ENCODE peak calls at places on chromosomes 3 and 15, in seven cellular contexts. B is astrocyte, M is adrenal gland, N is pancreas, O is transverse colon, I is IMR-90, J is neuronal stem cell. T is an unnamed sample.
A peak's percentile ranks its signal among the peaks of the same experiment; 100 is the strongest.

GRCh38 chr3:109050591-109051167 is 67.3 kb downstream of the MORC1 start:
- DNase-seq in O (peak; percentile 26), J (no peak), B (peak; percentile 1), N (no peak), M (no peak), I (peak; percentile 19), T (no peak)

GRCh38 chr15:88450125-88450798 is 16.9 kb downstream of the MRPL46 start:
- DNase-seq in N (no peak), B (peak; percentile 44), I (peak; percentile 66), J (peak; percentile 76), M (peak; percentile 57), O (peak; percentile 62), T (peak; percentile 26)

GRCh38 chr15:24977686-24978085 is 22.9 kb downstream of the SNRPN start:
- DNase-seq in B (no peak), M (no peak), I (no peak), N (no peak), J (no peak), O (no peak), T (no peak)

GRCh38 chr3:17639257-17639656 is 103.2 kb downstream of the TBC1D5 start:
- DNase-seq in J (no peak), O (no peak), I (peak; percentile 82), B (peak; percentile 73), N (no peak), M (no peak), T (peak; percentile 37)

GRCh38 chr3:185933374-185933950 is 4.4 kb downstream of the TRA2B start:
- DNase-seq in B (no peak), M (no peak), N (no peak), O (no peak), I (no peak), J (no peak), T (no peak)

GRCh38 chr3:34683851-34684250 is 885.4 kb downstream of the PDCD6IP start:
- DNase-seq in B (peak; percentile 16), N (peak; percentile 21), O (peak; percentile 74), I (peak; percentile 11), J (peak; percentile 51), M (peak; percentile 52), T (no peak)

GRCh38 chr15:32718082-32718821 is 448 bp downstream of the GREM1 start:
- DNase-seq in N (no peak), M (no peak), J (peak; percentile 30), B (no peak), O (peak; percentile 17), I (no peak), T (no peak)

GRCh38 chr3:111594205-111594604 is 941 bp downstream of the ZBED2 start:
- DNase-seq in O (no peak), B (peak; percentile 95), N (no peak), J (no peak), I (peak; percentile 91), M (no peak), T (peak; percentile 72)

GRCh38 chr3:137165117-137165806 is 207.5 kb downstream of the IL20RB start:
- DNase-seq in J (no peak), I (peak; percentile 30), M (no peak), B (peak; percentile 20), O (no peak), N (no peak), T (no peak)

GRCh38 chr15:62506217-62506805 is 341.2 kb upstream of the C2CD4B start:
- DNase-seq in B (peak; percentile 68), I (peak; percentile 70), M (no peak), O (no peak), J (no peak), N (peak; percentile 7), T (peak; percentile 49)

GRCh38 chr3:123528130-123528529 is 56.7 kb downstream of the HACD2 start:
- DNase-seq in I (no peak), O (no peak), M (no peak), N (no peak), J (no peak), B (no peak), T (no peak)

GRCh38 chr3:142817897-142818296 is 71.0 kb downstream of the PCOLCE2 start:
- DNase-seq in I (no peak), B (no peak), N (no peak), M (no peak), J (no peak), O (no peak), T (no peak)

GRCh38 chr3:9901967-9902366 is 681 bp upstream of the IL17RE start:
- DNase-seq in M (no peak), J (no peak), O (no peak), B (no peak), I (no peak), N (no peak), T (no peak)

GRCh38 chr3:194561306-194561974 is 71.8 kb downstream of the TMEM44 start:
- DNase-seq in M (no peak), O (no peak), I (peak; percentile 94), B (peak; percentile 94), N (no peak), J (no peak), T (no peak)

GRCh38 chr3:198032445-198032936 is 72.5 kb downstream of the LMLN start:
- DNase-seq in J (no peak), I (peak; percentile 4), B (no peak), M (no peak), O (no peak), N (no peak), T (no peak)

GRCh38 chr3:42600958-42601675 is 631 bp downstream of the NKTR start:
- DNase-seq in O (peak; percentile 72), I (peak; percentile 65), M (no peak), N (no peak), B (peak; percentile 67), J (no peak), T (peak; percentile 33)

GRCh38 chr3:30258426-30259392 is 347.7 kb upstream of the TGFBR2 start:
- DNase-seq in J (no peak), O (no peak), I (peak; percentile 30), N (peak; percentile 38), B (no peak), M (no peak), T (no peak)

GRCh38 chr15:90336705-90337141 is 15.4 kb upstream of the ZNF774 start:
- DNase-seq in I (peak; percentile 85), B (peak; percentile 68), M (no peak), N (no peak), J (no peak), O (no peak), T (no peak)

GRCh38 chr3:11431319-11431718 is 159.1 kb downstream of the ATG7 start:
- DNase-seq in O (no peak), B (no peak), J (no peak), N (no peak), M (no peak), I (no peak), T (no peak)

GRCh38 chr15:82986442-82986780 is 401 bp downstream of the RAMAC start:
- DNase-seq in M (no peak), O (no peak), I (peak; percentile 22), N (no peak), J (no peak), B (no peak), T (no peak)

GRCh38 chr3:59839283-59839682 is 789.5 kb upstream of the CFAP20DC start:
- DNase-seq in N (no peak), J (no peak), M (no peak), O (no peak), I (peak; percentile 79), B (peak; percentile 76), T (peak; percentile 47)

GRCh38 chr3:149352556-149352955 is 19.1 kb upstream of the TM4SF18 start:
- DNase-seq in M (peak; percentile 30), B (no peak), J (peak; percentile 27), O (peak; percentile 46), I (peak; percentile 58), N (peak; percentile 51), T (no peak)

GRCh38 chr3:188106006-188106405 is 48.0 kb upstream of the LPP start:
- DNase-seq in M (no peak), J (no peak), N (no peak), B (no peak), I (no peak), O (no peak), T (no peak)

GRCh38 chr3:188104050-188104449 is 49.9 kb upstream of the LPP start:
- DNase-seq in I (peak; percentile 25), B (no peak), O (no peak), J (no peak), M (no peak), N (no peak), T (no peak)

GRCh38 chr3:188106898-188107684 is 46.9 kb upstream of the LPP start:
- DNase-seq in B (no peak), N (no peak), J (no peak), O (no peak), I (no peak), M (no peak), T (no peak)

GRCh38 chr3:188108703-188109412 is 45.1 kb upstream of the LPP start:
- DNase-seq in I (peak; percentile 9), B (no peak), M (no peak), N (no peak), J (no peak), O (no peak), T (no peak)

GRCh38 chr3:188106454-188106853 is 47.5 kb upstream of the LPP start:
- DNase-seq in M (no peak), B (no peak), J (no peak), O (no peak), N (no peak), I (no peak), T (no peak)
- H3K27me3 ChIP-seq in M (no peaks in the 10 kb centered on the region), B (no peaks in the 10 kb centered on the region), J (no peaks in the 10 kb centered on the region), O (no peaks in the 10 kb centered on the region), N (no peaks in the 10 kb centered on the region), I (peaks cover 2% of the 10 kb centered on the region), T (no peaks in the 10 kb centered on the region)

GRCh38 chr15:52796228-52796521 is 6.0 kb upstream of the ONECUT1 start:
- DNase-seq in B (no peak), I (no peak), O (no peak), N (no peak), M (no peak), J (no peak), T (no peak)

GRCh38 chr15:52796742-52797515 is 6.8 kb upstream of the ONECUT1 start:
- DNase-seq in M (no peak), I (no peak), O (no peak), N (no peak), J (no peak), B (no peak), T (no peak)

GRCh38 chr15:52799145-52799811 is 9.1 kb upstream of the ONECUT1 start:
- DNase-seq in I (no peak), B (no peak), J (no peak), N (no peak), M (no peak), O (no peak), T (no peak)

GRCh38 chr15:52798529-52799101 is 8.5 kb upstream of the ONECUT1 start:
- DNase-seq in M (no peak), B (no peak), J (peak; percentile 36), N (no peak), O (no peak), I (no peak), T (no peak)

GRCh38 chr15:52797625-52798501 is 7.7 kb upstream of the ONECUT1 start:
- DNase-seq in I (no peak), J (peak; percentile 15), B (no peak), N (no peak), M (no peak), O (no peak), T (no peak)
- H3K27me3 ChIP-seq in I (peaks cover 94% of the 10 kb centered on the region), J (peaks cover 100% of the 10 kb centered on the region), B (peaks cover 100% of the 10 kb centered on the region), N (no peaks in the 10 kb centered on the region), M (peaks cover 86% of the 10 kb centered on the region), O (peaks cover 100% of the 10 kb centered on the region), T (peaks cover 95% of the 10 kb centered on the region)

GRCh38 chr3:184260571-184261269 is 633 bp downstream of the CAMK2N2 start:
- DNase-seq in I (no peak), O (no peak), J (peak; percentile 30), B (no peak), N (peak; percentile 42), M (peak; percentile 48), T (no peak)
- H3K27me3 ChIP-seq in I (peaks cover 37% of the 10 kb centered on the region), O (peaks cover 75% of the 10 kb centered on the region), J (peaks cover 46% of the 10 kb centered on the region), B (peaks cover 11% of the 10 kb centered on the region), N (no peaks in the 10 kb centered on the region), M (no peaks in the 10 kb centered on the region), T (peaks cover 31% of the 10 kb centered on the region)

GRCh38 chr3:13073042-13073906 is at the start of gene IQSEC1:
- DNase-seq in B (no peak), N (no peak), J (peak; percentile 77), O (peak; percentile 65), I (peak; percentile 7), M (peak; percentile 63), T (no peak)
- H3K27me3 ChIP-seq in B (peaks cover 46% of the 10 kb centered on the region), N (no peaks in the 10 kb centered on the region), J (peaks cover 25% of the 10 kb centered on the region), O (peaks cover 44% of the 10 kb centered on the region), I (peaks cover 65% of the 10 kb centered on the region), M (peaks cover 30% of the 10 kb centered on the region), T (peaks cover 51% of the 10 kb centered on the region)